ENCODE peak calls at places on chromosomes 13 and 19, in ten cellular contexts. H is ascending aorta; W is uterus; D is left lung; P is AG09319; F is K562; L is adrenal gland; Q is epithelial cell of esophagus; B is progenitor cell of endocrine pancreas; Z is activated CD8-positive, alpha-beta T cell treated with anti-CD3 and anti-CD28 coated beads for 36 hours. N is an unnamed sample.

GRCh38 chr13:27283906-27284523 is 13.4 kb downstream of the RASL11A start:
- DNase-seq in D (no peak), H (no peak), P (no peak), Z (peak), W (no peak), Q (peak), B (no peak), F (no peak), L (peak), N (no peak)

GRCh38 chr13:30864352-30865130 is 41.5 kb upstream of the MEDAG start:
- DNase-seq in Q (peak), W (peak), L (peak), P (peak), F (no peak), D (no peak), H (peak), Z (no peak), B (no peak), N (no peak)

GRCh38 chr13:44694842-44695241 is 118.7 kb upstream of the TSC22D1 start:
- DNase-seq in Z (no peak), L (no peak), F (no peak), Q (no peak), P (no peak), D (no peak), W (no peak), B (no peak), H (no peak), N (no peak)

GRCh38 chr19:23286477-23286876 is 36.3 kb upstream of the ZNF724 start:
- DNase-seq in L (no peak), H (no peak), Q (no peak), D (no peak), W (no peak), P (no peak), F (no peak), B (no peak), Z (peak), N (no peak)

GRCh38 chr13:101624210-101624922 is 171.9 kb downstream of the ITGBL1 start:
- DNase-seq in Q (no peak), L (no peak), B (no peak), D (no peak), H (no peak), F (no peak), Z (no peak), W (no peak), P (no peak), N (no peak)

GRCh38 chr13:112972867-112973576 is 4.0 kb downstream of the MCF2L start:
- DNase-seq in D (peak), Z (no peak), Q (no peak), B (no peak), W (no peak), F (no peak), H (no peak), L (no peak), P (no peak), N (no peak)

GRCh38 chr19:28509079-28509895 is 703.7 kb downstream of the UQCRFS1 start:
- DNase-seq in Z (no peak), F (no peak), H (no peak), W (no peak), P (no peak), Q (no peak), L (no peak), B (no peak), D (no peak), N (no peak)

GRCh38 chr19:17074628-17075034 is 621 bp downstream of the HAUS8 start:
- DNase-seq in P (no peak), Z (peak), H (no peak), F (no peak), L (no peak), D (no peak), Q (no peak), W (no peak), B (no peak), N (no peak)

GRCh38 chr19:8022275-8022674 is 16.8 kb upstream of the ELAVL1 start:
- DNase-seq in H (no peak), Z (no peak), D (peak), Q (no peak), B (no peak), F (peak), W (no peak), L (no peak), P (no peak), N (no peak)

GRCh38 chr13:113655358-113656014 is 2.5 kb downstream of the ATP4B start:
- DNase-seq in L (no peak), F (no peak), W (peak), Q (no peak), P (no peak), D (peak), H (no peak), B (no peak), Z (no peak), N (no peak)

GRCh38 chr19:612941-613340 is 20.4 kb downstream of the POLRMT start:
- DNase-seq in H (no peak), D (no peak), B (no peak), Q (no peak), P (no peak), L (no peak), W (no peak), F (no peak), Z (no peak), N (no peak)

GRCh38 chr19:53985863-53986262 is 5.6 kb upstream of the CACNG6 start:
- DNase-seq in Q (no peak), W (no peak), F (no peak), B (no peak), H (no peak), L (no peak), P (no peak), D (no peak), Z (no peak), N (no peak)

GRCh38 chr19:41304706-41305483 is 5.1 kb upstream of the CCDC97 start:
- DNase-seq in H (no peak), Z (no peak), L (no peak), P (no peak), B (no peak), D (no peak), F (no peak), W (no peak), Q (no peak), N (no peak)

GRCh38 chr19:7698583-7698982 is 3.3 kb downstream of the FCER2 start:
- DNase-seq in Z (no peak), P (no peak), H (no peak), B (no peak), Q (no peak), F (no peak), W (no peak), D (no peak), L (no peak), N (no peak)

GRCh38 chr19:10748924-10749434 is 31.1 kb downstream of the DNM2 start:
- DNase-seq in Q (peak), P (no peak), L (peak), D (peak), Z (no peak), H (no peak), W (no peak), F (peak), B (no peak), N (no peak)

GRCh38 chr19:49442793-49443365 is 1.6 kb upstream of the SLC17A7 start:
- DNase-seq in Z (peak), Q (peak), B (peak), W (peak), F (peak), H (peak), P (peak), D (peak), L (peak), N (peak)

GRCh38 chr19:16518483-16519229 is 22.5 kb downstream of the C19orf44 start:
- DNase-seq in D (no peak), W (no peak), F (no peak), Q (no peak), L (no peak), B (no peak), P (no peak), Z (no peak), H (no peak), N (no peak)

GRCh38 chr19:15161028-15161984 is 39.5 kb downstream of the NOTCH3 start:
- DNase-seq in Q (no peak), D (no peak), L (peak), W (no peak), Z (no peak), B (no peak), F (peak), P (no peak), H (no peak), N (peak)

GRCh38 chr19:34838753-34839431 is 65.9 kb upstream of the ZNF599 start:
- DNase-seq in B (peak), W (no peak), H (no peak), P (no peak), D (no peak), Q (peak), L (no peak), Z (peak), F (no peak), N (no peak)
- TF ChIP-seq CTCF in B (peak), W (no peak), H (no peak), P (peak), D (peak), Q (peak), L (no peak), Z (peak), F (no peak), N (no peak)

GRCh38 chr13:85798999-85799646 is at the start of gene SLITRK6:
- DNase-seq in B (no peak), H (no peak), L (no peak), P (peak), Q (peak), F (no peak), W (no peak), D (no peak), Z (no peak), N (no peak)
- TF ChIP-seq CTCF in B (no peak), H (no peak), L (no peak), P (peak), Q (peak), F (no peak), W (no peak), D (no peak), Z (no peak), N (no peak)

DNA sequence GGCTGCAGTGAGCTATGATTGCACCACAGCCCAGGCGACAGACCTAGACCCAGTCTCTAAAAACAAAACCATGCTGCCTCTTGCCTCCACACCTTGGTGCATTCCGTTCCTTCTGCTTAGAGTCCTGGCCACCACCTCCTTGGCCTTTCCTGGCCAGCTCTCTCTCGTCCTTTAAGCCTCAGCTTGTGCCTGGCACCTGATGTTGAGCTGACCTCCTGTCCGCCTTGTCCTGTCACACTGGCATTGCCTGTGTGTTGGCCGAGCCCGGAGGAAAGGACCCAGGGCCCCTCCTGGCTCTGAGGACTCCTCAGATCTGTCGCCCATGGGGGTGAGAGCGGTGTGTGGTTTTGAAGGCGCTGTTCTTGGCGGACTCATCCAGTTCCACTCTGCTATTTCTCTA is 143.3 kb downstream of the STK24 start:
- DNase-seq in Q (no peak), L (no peak), Z (no peak), H (no peak), B (no peak), F (no peak), P (no peak), W (no peak), D (no peak), N (no peak)
- TF ChIP-seq CTCF in Q (no peak), L (no peak), Z (no peak), H (no peak), B (no peak), F (no peak), P (no peak), W (no peak), D (no peak), N (no peak)

DNA sequence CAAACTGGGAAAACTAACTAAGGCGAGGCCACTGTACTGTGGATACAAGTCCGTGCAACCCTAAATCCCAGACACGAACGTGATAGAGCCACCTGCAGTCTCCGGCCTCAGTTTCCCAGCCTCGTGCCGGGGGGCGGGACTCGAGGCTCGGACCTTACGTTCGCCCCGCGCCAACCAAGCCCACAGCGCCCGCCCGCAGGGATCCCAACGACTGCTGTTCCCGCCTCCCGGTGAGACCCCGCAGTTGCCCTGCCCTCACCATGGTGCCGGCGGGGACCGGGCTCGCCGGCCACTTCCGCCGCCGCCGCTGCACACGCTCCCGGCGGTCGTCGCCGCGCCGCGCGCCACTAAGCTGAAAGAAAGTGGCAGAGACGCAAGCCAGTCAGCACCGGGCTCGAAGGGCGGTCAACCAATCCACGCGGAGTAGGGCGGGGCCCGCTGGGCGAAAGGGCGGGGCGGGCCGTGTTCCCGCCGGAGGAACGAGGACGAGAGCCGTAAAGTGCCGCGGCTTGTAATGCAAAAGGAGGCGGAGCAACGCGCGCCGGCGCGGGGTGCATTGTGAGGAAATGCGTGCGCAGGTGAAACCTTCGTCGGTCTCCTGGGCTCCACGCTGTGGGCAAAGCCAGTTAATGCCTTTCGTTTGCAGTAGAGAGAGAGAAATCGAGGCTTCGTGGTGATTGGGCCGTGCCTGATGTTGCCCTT is at the start of gene LSM4:
- DNase-seq in L (peak), P (peak), D (peak), B (peak), W (peak), F (peak), Z (peak), H (peak), Q (peak), N (peak)
- TF ChIP-seq CTCF in L (peak), P (peak), D (no peak), B (peak), W (peak), F (peak), Z (peak), H (peak), Q (peak), N (peak)

GRCh38 chr13:50526771-50527567 is 316.5 kb downstream of the DLEU7 start:
- DNase-seq in Q (no peak), F (no peak), P (no peak), W (no peak), L (no peak), B (no peak), D (no peak), H (no peak), Z (peak), N (no peak)
- TF ChIP-seq CTCF in Q (no peak), F (no peak), P (no peak), W (no peak), L (no peak), B (no peak), D (no peak), H (no peak), Z (no peak), N (no peak)

GRCh38 chr13:53189162-53189561 is 160.5 kb downstream of the OLFM4 start:
- DNase-seq in B (no peak), P (no peak), L (no peak), F (no peak), D (no peak), Q (no peak), W (no peak), Z (no peak), H (no peak), N (no peak)
- TF ChIP-seq CTCF in B (no peak), P (no peak), L (no peak), F (no peak), D (no peak), Q (no peak), W (no peak), Z (no peak), H (no peak), N (no peak)

N was measured in GM13976.